ENCODE peak calls at places on chromosomes 6 and 20, in four cellular contexts. J, W, P and D are unnamed samples.

GRCh38 chr6:70310063-70310694 is 7.3 kb upstream of the COL9A1 start:
- DNase-seq in J (no peak), W (no peak), P (peak; percentile 62), D (peak; percentile 23)

GRCh38 chr6:125985522-125985921 is 818 bp upstream of the TRMT11 start:
- DNase-seq in J (no peak), W (no peak), P (no peak), D (no peak)

GRCh38 chr20:32354592-32355416 is 3.3 kb upstream of the ASXL1 start:
- DNase-seq in J (no peak), W (no peak), P (peak; percentile 80), D (no peak)

GRCh38 chr6:159973951-159974350 is 5.1 kb downstream of the IGF2R start:
- DNase-seq in J (no peak), W (no peak), P (peak; percentile 45), D (no peak)

GRCh38 chr6:75505426-75505825 is 11.8 kb upstream of the FILIP1 start:
- DNase-seq in J (no peak), W (no peak), P (no peak), D (no peak)

GRCh38 chr6:87333591-87334181 is 4.6 kb upstream of the GJB7 start:
- DNase-seq in J (no peak), W (no peak), P (peak; percentile 71), D (no peak)

GRCh38 chr6:132490024-132490423 is 22.9 kb downstream of the STX7 start:
- DNase-seq in J (no peak), W (peak; percentile 51), P (no peak), D (no peak)

GRCh38 chr6:130459316-130459715 is 93.5 kb downstream of the TMEM200A start:
- DNase-seq in J (no peak), W (no peak), P (no peak), D (no peak)

GRCh38 chr20:45774933-45775332 is 16.8 kb downstream of the WFDC3 start:
- DNase-seq in J (no peak), W (no peak), P (no peak), D (no peak)

GRCh38 chr20:35171753-35172433 is at the start of gene PROCR:
- DNase-seq in J (peak; percentile 91), W (peak; percentile 88), P (peak; percentile 82), D (peak; percentile 86)

GRCh38 chr6:43391448-43392031 is 22.1 kb upstream of the ZNF318 start:
- DNase-seq in J (no peak), W (no peak), P (no peak), D (no peak)

DNA sequence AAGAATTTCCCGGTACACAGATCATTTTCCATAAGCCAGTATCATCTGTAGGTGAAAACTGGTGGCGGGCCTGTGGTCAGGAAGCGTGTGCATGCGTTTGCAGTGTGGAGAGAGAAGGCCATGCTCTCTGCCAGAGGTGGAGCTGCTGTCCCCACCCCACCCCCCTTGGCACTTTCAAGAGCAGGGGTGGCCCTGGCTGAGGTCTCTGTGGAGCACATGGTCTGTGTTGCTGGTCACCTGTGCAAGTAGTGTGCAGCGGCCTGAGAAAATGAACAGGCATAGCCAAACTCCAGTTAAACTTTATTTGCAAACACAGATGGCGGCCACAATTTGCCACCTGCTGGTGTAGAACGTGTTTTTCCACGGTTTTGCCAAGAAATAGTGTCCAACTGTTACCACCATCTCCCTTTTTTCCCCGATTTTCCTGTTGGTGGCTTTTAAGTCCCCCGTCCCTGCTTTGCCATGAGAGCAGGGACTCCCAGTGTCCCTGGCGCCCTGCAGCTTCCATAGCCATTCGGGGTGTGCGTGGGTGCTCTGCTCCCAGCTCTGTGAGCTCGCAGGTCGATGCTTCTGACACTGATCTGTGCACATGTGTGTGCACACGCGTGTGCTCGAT is 2.5 kb downstream of the ADRM1 start:
- DNase-seq in J (no peak), W (no peak), P (no peak), D (no peak)
- H3K4me3 ChIP-seq in J (no peak overlapping the region), W (peak overlapping the region; percentile 84), P (peak overlapping the region; percentile 97), D (peak overlapping the region; percentile 84)

DNA sequence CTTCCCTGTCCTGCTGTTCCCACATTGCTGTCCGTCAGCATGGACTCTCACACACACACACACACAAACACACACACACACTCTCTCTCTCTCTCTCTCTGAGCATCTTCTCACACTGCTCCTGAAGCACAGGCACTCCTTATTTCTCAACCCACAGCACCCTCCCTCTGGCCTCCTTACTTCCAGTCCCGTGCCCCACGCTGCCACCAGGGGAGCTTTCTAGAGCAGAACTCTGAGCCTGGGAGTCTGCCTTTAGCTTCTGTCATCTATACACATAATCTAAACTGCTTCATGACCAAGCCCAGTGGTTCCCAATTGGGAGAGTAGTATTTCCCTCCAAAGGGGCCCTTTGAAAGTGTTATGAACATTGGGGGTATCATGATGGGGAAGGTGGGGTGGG is 29.1 kb downstream of the HECA start:
- DNase-seq in J (no peak), W (no peak), P (peak; percentile 14), D (no peak)
- H3K4me1 ChIP-seq in J (no peaks in the 10 kb centered on the region), W (peaks cover 14% of the 10 kb centered on the region), P (no peaks in the 10 kb centered on the region), D (no peaks in the 10 kb centered on the region)

GRCh38 chr6:16414205-16414604 is 175.8 kb downstream of the GMPR start:
- DNase-seq in J (no peak), W (no peak), P (peak; percentile 39), D (no peak)

GRCh38 chr6:16409531-16410441 is 171.4 kb downstream of the GMPR start:
- DNase-seq in J (peak; percentile 65), W (peak; percentile 70), P (peak; percentile 80), D (peak; percentile 48)

GRCh38 chr6:16415677-16416076 is 177.3 kb downstream of the GMPR start:
- DNase-seq in J (no peak), W (no peak), P (no peak), D (no peak)

GRCh38 chr6:16408766-16409165 is 170.4 kb downstream of the GMPR start:
- DNase-seq in J (no peak), W (no peak), P (no peak), D (no peak)

DNA sequence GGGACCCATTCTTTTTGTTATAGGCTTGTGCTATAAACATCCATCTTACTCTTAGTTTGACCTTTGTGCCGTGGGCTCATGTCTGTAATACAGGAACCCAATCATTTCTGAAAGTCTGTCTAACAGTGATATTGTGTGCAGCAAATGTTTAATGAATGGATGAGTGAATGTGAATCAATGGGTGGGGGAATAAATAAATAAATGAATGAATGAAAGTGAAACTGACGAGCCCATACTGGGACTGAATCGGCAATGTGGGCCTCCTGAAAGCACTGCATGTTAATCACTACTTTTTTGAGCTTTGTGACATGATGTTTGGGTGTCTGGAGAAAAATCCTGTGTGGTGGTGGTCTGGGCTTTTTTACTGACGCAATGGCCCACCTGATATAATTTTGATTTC is 175.0 kb downstream of the GMPR start:
- DNase-seq in J (no peak), W (no peak), P (no peak), D (no peak)
- H3K4me3 ChIP-seq in J (no peak overlapping the region), W (no peak overlapping the region), P (no peak overlapping the region), D (no peak overlapping the region)

DNA sequence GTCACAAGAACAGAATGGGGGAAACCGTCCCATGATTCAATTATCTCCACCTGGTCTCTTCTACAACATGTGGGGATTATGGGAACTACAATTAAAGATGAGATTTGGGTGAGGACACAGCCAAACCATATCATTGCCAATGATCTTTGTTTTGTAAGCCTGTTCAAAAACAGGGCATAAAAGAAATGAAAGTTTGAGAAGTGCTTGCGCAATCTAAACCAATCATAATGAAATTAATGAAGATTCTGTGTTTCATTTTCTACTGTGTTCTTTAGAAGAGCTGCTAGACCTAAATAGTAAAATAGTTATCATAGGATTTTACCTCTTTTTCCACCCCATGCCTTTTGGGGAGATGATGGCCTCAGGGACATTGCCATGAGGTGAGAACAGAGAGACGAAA is 761.3 kb downstream of the HDGFL1 start:
- DNase-seq in J (no peak), W (no peak), P (no peak), D (no peak)
- H3K4me1 ChIP-seq in J (no peaks in the 10 kb centered on the region), W (no peaks in the 10 kb centered on the region), P (no peaks in the 10 kb centered on the region), D (no peaks in the 10 kb centered on the region)